ENCODE peak calls at places on chromosome 6, in eight cellular contexts. One of them, this sample, is unnamed. For H3K4me1 and H3K9me3, the result is how much of the 10 kb centered on the place peaks cover.

GRCh38 chr6:126127662-126128061 is 141.3 kb downstream of the TRMT11 start:
- DNase-seq in cardiac muscle cell: no peak
- DNase-seq in colonic mucosa: no peak
- DNase-seq in BE2C: no peak
- DNase-seq in IMR-90: no peak
- DNase-seq in astrocyte: no peak
- DNase-seq in breast epithelium: no peak
- DNase-seq in effector memory CD4-positive, alpha-beta T cell: no peak
- DNase-seq in this sample: no peak

GRCh38 chr6:145783796-145784195 is 30.8 kb downstream of the FBXO30 start:
- DNase-seq in astrocyte: no peak
- DNase-seq in BE2C: no peak
- DNase-seq in breast epithelium: no peak
- DNase-seq in colonic mucosa: no peak
- DNase-seq in cardiac muscle cell: no peak
- DNase-seq in IMR-90: no peak
- DNase-seq in effector memory CD4-positive, alpha-beta T cell: no peak
- DNase-seq in this sample: no peak

GRCh38 chr6:103783344-103783743 is 1076.4 kb downstream of the HACE1 start:
- DNase-seq in colonic mucosa: no peak
- DNase-seq in cardiac muscle cell: peak
- DNase-seq in IMR-90: no peak
- DNase-seq in BE2C: peak
- DNase-seq in breast epithelium: no peak
- DNase-seq in effector memory CD4-positive, alpha-beta T cell: no peak
- DNase-seq in astrocyte: no peak
- DNase-seq in this sample: no peak

GRCh38 chr6:8683204-8683603 is 247.9 kb upstream of the SLC35B3 start:
- DNase-seq in breast epithelium: no peak
- DNase-seq in astrocyte: no peak
- DNase-seq in IMR-90: no peak
- DNase-seq in colonic mucosa: no peak
- DNase-seq in effector memory CD4-positive, alpha-beta T cell: no peak
- DNase-seq in BE2C: no peak
- DNase-seq in cardiac muscle cell: no peak
- DNase-seq in this sample: no peak

GRCh38 chr6:39937686-39938333 is 3.5 kb upstream of the MOCS1 start:
- DNase-seq in IMR-90: no peak
- DNase-seq in astrocyte: no peak
- DNase-seq in breast epithelium: no peak
- DNase-seq in cardiac muscle cell: no peak
- DNase-seq in colonic mucosa: peak
- DNase-seq in BE2C: no peak
- DNase-seq in effector memory CD4-positive, alpha-beta T cell: no peak
- DNase-seq in this sample: no peak

GRCh38 chr6:135475292-135475886 is 22.2 kb downstream of the AHI1 start:
- DNase-seq in cardiac muscle cell: no peak
- DNase-seq in breast epithelium: no peak
- DNase-seq in IMR-90: peak
- DNase-seq in effector memory CD4-positive, alpha-beta T cell: no peak
- DNase-seq in BE2C: no peak
- DNase-seq in colonic mucosa: no peak
- DNase-seq in astrocyte: no peak
- DNase-seq in this sample: no peak

GRCh38 chr6:145096846-145097245 is 638.5 kb downstream of the EPM2A start:
- DNase-seq in effector memory CD4-positive, alpha-beta T cell: no peak
- DNase-seq in astrocyte: no peak
- DNase-seq in BE2C: no peak
- DNase-seq in colonic mucosa: no peak
- DNase-seq in breast epithelium: no peak
- DNase-seq in IMR-90: no peak
- DNase-seq in cardiac muscle cell: no peak
- DNase-seq in this sample: no peak

GRCh38 chr6:43944908-43945777 is 175.1 kb downstream of the VEGFA start:
- DNase-seq in colonic mucosa: no peak
- DNase-seq in breast epithelium: no peak
- DNase-seq in BE2C: no peak
- DNase-seq in cardiac muscle cell: no peak
- DNase-seq in effector memory CD4-positive, alpha-beta T cell: no peak
- DNase-seq in astrocyte: peak
- DNase-seq in IMR-90: no peak
- DNase-seq in this sample: no peak

GRCh38 chr6:44664716-44665115 is 277.2 kb downstream of the CDC5L start:
- DNase-seq in IMR-90: peak
- DNase-seq in breast epithelium: no peak
- DNase-seq in BE2C: peak
- DNase-seq in effector memory CD4-positive, alpha-beta T cell: no peak
- DNase-seq in astrocyte: peak
- DNase-seq in colonic mucosa: no peak
- DNase-seq in cardiac muscle cell: no peak
- DNase-seq in this sample: no peak

GRCh38 chr6:108741346-108741989 is 106.8 kb upstream of the ARMC2 start:
- DNase-seq in IMR-90: no peak
- DNase-seq in BE2C: no peak
- DNase-seq in cardiac muscle cell: no peak
- DNase-seq in colonic mucosa: no peak
- DNase-seq in breast epithelium: no peak
- DNase-seq in effector memory CD4-positive, alpha-beta T cell: no peak
- DNase-seq in astrocyte: no peak
- DNase-seq in this sample: no peak

GRCh38 chr6:108737594-108738546 is 110.4 kb upstream of the ARMC2 start:
- DNase-seq in IMR-90: peak
- DNase-seq in colonic mucosa: no peak
- DNase-seq in cardiac muscle cell: no peak
- DNase-seq in effector memory CD4-positive, alpha-beta T cell: no peak
- DNase-seq in astrocyte: peak
- DNase-seq in breast epithelium: no peak
- DNase-seq in BE2C: peak
- DNase-seq in this sample: peak

GRCh38 chr6:108736832-108737231 is 111.4 kb upstream of the ARMC2 start:
- DNase-seq in colonic mucosa: no peak
- DNase-seq in breast epithelium: no peak
- DNase-seq in BE2C: no peak
- DNase-seq in cardiac muscle cell: no peak
- DNase-seq in effector memory CD4-positive, alpha-beta T cell: no peak
- DNase-seq in astrocyte: peak
- DNase-seq in IMR-90: peak
- DNase-seq in this sample: peak

GRCh38 chr6:108739496-108740330 is 108.5 kb upstream of the ARMC2 start:
- DNase-seq in breast epithelium: no peak
- DNase-seq in colonic mucosa: no peak
- DNase-seq in cardiac muscle cell: no peak
- DNase-seq in astrocyte: peak
- DNase-seq in IMR-90: no peak
- DNase-seq in effector memory CD4-positive, alpha-beta T cell: no peak
- DNase-seq in BE2C: no peak
- DNase-seq in this sample: no peak

GRCh38 chr6:108738684-108739406 is 109.4 kb upstream of the ARMC2 start:
- DNase-seq in BE2C: no peak
- DNase-seq in breast epithelium: no peak
- DNase-seq in cardiac muscle cell: no peak
- DNase-seq in effector memory CD4-positive, alpha-beta T cell: no peak
- DNase-seq in IMR-90: no peak
- DNase-seq in astrocyte: no peak
- DNase-seq in colonic mucosa: peak
- DNase-seq in this sample: no peak
- H3K4me1 ChIP-seq in BE2C: under half
- H3K4me1 ChIP-seq in breast epithelium: under half
- H3K4me1 ChIP-seq in cardiac muscle cell: under half
- H3K4me1 ChIP-seq in effector memory CD4-positive, alpha-beta T cell: under half
- H3K4me1 ChIP-seq in IMR-90: under half
- H3K4me1 ChIP-seq in astrocyte: under half
- H3K4me1 ChIP-seq in colonic mucosa: under half
- H3K4me1 ChIP-seq in this sample: under half

GRCh38 chr6:134101479-134101878 is 49.1 kb upstream of the SLC2A12 start:
- DNase-seq in IMR-90: no peak
- DNase-seq in cardiac muscle cell: no peak
- DNase-seq in astrocyte: no peak
- DNase-seq in breast epithelium: no peak
- DNase-seq in colonic mucosa: no peak
- DNase-seq in BE2C: no peak
- DNase-seq in effector memory CD4-positive, alpha-beta T cell: no peak
- DNase-seq in this sample: no peak

GRCh38 chr6:134105903-134106302 is 53.5 kb upstream of the SLC2A12 start:
- DNase-seq in astrocyte: no peak
- DNase-seq in IMR-90: no peak
- DNase-seq in cardiac muscle cell: no peak
- DNase-seq in breast epithelium: no peak
- DNase-seq in BE2C: no peak
- DNase-seq in colonic mucosa: no peak
- DNase-seq in effector memory CD4-positive, alpha-beta T cell: no peak
- DNase-seq in this sample: no peak

GRCh38 chr6:134099770-134100169 is 47.3 kb upstream of the SLC2A12 start:
- DNase-seq in cardiac muscle cell: no peak
- DNase-seq in effector memory CD4-positive, alpha-beta T cell: no peak
- DNase-seq in colonic mucosa: no peak
- DNase-seq in BE2C: no peak
- DNase-seq in astrocyte: no peak
- DNase-seq in breast epithelium: no peak
- DNase-seq in IMR-90: no peak
- DNase-seq in this sample: no peak

GRCh38 chr6:134106702-134107101 is 54.3 kb upstream of the SLC2A12 start:
- DNase-seq in BE2C: no peak
- DNase-seq in astrocyte: no peak
- DNase-seq in breast epithelium: no peak
- DNase-seq in cardiac muscle cell: no peak
- DNase-seq in IMR-90: peak
- DNase-seq in effector memory CD4-positive, alpha-beta T cell: no peak
- DNase-seq in colonic mucosa: no peak
- DNase-seq in this sample: no peak

DNA sequence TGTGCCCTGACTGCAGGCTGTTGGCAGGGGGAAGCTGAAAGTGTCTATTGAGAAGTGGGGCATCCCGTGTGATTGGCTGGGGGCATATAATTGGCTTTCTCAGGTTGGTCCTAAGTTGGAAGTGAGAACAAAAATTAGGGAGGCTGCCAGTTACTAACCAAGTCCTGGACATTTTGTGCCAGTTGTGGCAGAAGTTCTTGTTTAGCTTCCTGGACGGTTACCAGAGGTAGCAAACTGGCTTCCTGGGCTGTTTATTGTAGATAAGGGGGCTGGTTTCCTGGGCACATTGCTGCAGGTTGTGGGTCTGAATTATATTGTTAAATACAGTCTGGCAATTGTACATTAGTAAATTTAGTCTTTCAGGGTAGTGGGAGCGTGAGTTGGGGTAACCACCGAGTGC is 50.6 kb upstream of the SLC2A12 start:
- DNase-seq in breast epithelium: no peak
- DNase-seq in colonic mucosa: no peak
- DNase-seq in IMR-90: no peak
- DNase-seq in cardiac muscle cell: no peak
- DNase-seq in BE2C: no peak
- DNase-seq in astrocyte: no peak
- DNase-seq in effector memory CD4-positive, alpha-beta T cell: no peak
- DNase-seq in this sample: no peak
- H3K9me3 ChIP-seq in breast epithelium: under half
- H3K9me3 ChIP-seq in colonic mucosa: under half
- H3K9me3 ChIP-seq in IMR-90: under half
- H3K9me3 ChIP-seq in cardiac muscle cell: under half
- H3K9me3 ChIP-seq in BE2C: under half
- H3K9me3 ChIP-seq in astrocyte: under half
- H3K9me3 ChIP-seq in effector memory CD4-positive, alpha-beta T cell: under half
- H3K9me3 ChIP-seq in this sample: under half

GRCh38 chr6:5219292-5219691 is 41.5 kb downstream of the LYRM4 start:
- DNase-seq in cardiac muscle cell: no peak
- DNase-seq in astrocyte: no peak
- DNase-seq in colonic mucosa: no peak
- DNase-seq in BE2C: no peak
- DNase-seq in effector memory CD4-positive, alpha-beta T cell: no peak
- DNase-seq in breast epithelium: no peak
- DNase-seq in IMR-90: no peak
- DNase-seq in this sample: no peak
- H3K4me3 ChIP-seq in cardiac muscle cell: no peak
- H3K4me3 ChIP-seq in astrocyte: no peak
- H3K4me3 ChIP-seq in colonic mucosa: no peak
- H3K4me3 ChIP-seq in BE2C: no peak
- H3K4me3 ChIP-seq in effector memory CD4-positive, alpha-beta T cell: no peak
- H3K4me3 ChIP-seq in breast epithelium: no peak
- H3K4me3 ChIP-seq in IMR-90: no peak
- H3K4me3 ChIP-seq in this sample: no peak

GRCh38 chr6:35262596-35262995 is 3.1 kb downstream of the ZNF76 start:
- DNase-seq in IMR-90: peak
- DNase-seq in effector memory CD4-positive, alpha-beta T cell: no peak
- DNase-seq in colonic mucosa: no peak
- DNase-seq in BE2C: no peak
- DNase-seq in breast epithelium: no peak
- DNase-seq in cardiac muscle cell: no peak
- DNase-seq in astrocyte: no peak
- DNase-seq in this sample: no peak

GRCh38 chr6:35259946-35260626 is 551 bp downstream of the ZNF76 start:
- DNase-seq in IMR-90: peak
- DNase-seq in breast epithelium: peak
- DNase-seq in BE2C: no peak
- DNase-seq in effector memory CD4-positive, alpha-beta T cell: peak
- DNase-seq in colonic mucosa: peak
- DNase-seq in cardiac muscle cell: peak
- DNase-seq in astrocyte: no peak
- DNase-seq in this sample: peak

GRCh38 chr6:35258858-35259193 is 709 bp upstream of the ZNF76 start:
- DNase-seq in IMR-90: peak
- DNase-seq in effector memory CD4-positive, alpha-beta T cell: no peak
- DNase-seq in breast epithelium: no peak
- DNase-seq in astrocyte: peak
- DNase-seq in colonic mucosa: no peak
- DNase-seq in BE2C: peak
- DNase-seq in cardiac muscle cell: peak
- DNase-seq in this sample: no peak

GRCh38 chr6:35259194-35259945 is at the start of gene ZNF76:
- DNase-seq in colonic mucosa: peak
- DNase-seq in breast epithelium: peak
- DNase-seq in astrocyte: peak
- DNase-seq in effector memory CD4-positive, alpha-beta T cell: peak
- DNase-seq in cardiac muscle cell: peak
- DNase-seq in IMR-90: peak
- DNase-seq in BE2C: peak
- DNase-seq in this sample: peak

GRCh38 chr6:35260642-35261570 is 1.4 kb downstream of the ZNF76 start:
- DNase-seq in colonic mucosa: no peak
- DNase-seq in effector memory CD4-positive, alpha-beta T cell: no peak
- DNase-seq in astrocyte: no peak
- DNase-seq in IMR-90: no peak
- DNase-seq in breast epithelium: no peak
- DNase-seq in cardiac muscle cell: no peak
- DNase-seq in BE2C: no peak
- DNase-seq in this sample: no peak
- H3K4me1 ChIP-seq in colonic mucosa: under half
- H3K4me1 ChIP-seq in effector memory CD4-positive, alpha-beta T cell: under half
- H3K4me1 ChIP-seq in astrocyte: under half
- H3K4me1 ChIP-seq in IMR-90: under half
- H3K4me1 ChIP-seq in breast epithelium: under half
- H3K4me1 ChIP-seq in cardiac muscle cell: under half
- H3K4me1 ChIP-seq in BE2C: under half
- H3K4me1 ChIP-seq in this sample: under half

DNA sequence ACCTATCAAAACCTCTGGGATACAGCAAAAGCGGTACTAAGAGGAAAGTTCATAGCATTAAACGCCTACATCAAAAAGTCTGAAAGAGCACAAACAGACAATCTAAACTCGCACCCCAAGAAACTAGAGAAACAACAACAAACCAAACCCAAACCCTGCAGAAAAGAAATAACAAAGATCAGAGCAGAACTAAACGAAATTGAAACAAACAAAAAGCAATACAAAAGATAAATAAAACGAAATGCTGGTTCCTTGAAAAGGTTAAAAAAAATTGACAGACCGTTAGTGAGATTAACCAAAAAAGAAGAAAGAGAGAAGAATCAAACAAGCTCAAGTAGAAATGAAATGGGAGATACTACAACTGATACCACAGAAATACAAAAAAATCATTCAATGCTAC is 302.3 kb downstream of the RNGTT start:
- DNase-seq in breast epithelium: no peak
- DNase-seq in cardiac muscle cell: no peak
- DNase-seq in IMR-90: no peak
- DNase-seq in effector memory CD4-positive, alpha-beta T cell: no peak
- DNase-seq in colonic mucosa: no peak
- DNase-seq in astrocyte: no peak
- DNase-seq in BE2C: no peak
- DNase-seq in this sample: no peak
- H3K9me3 ChIP-seq in breast epithelium: under half
- H3K9me3 ChIP-seq in cardiac muscle cell: under half
- H3K9me3 ChIP-seq in IMR-90: under half
- H3K9me3 ChIP-seq in effector memory CD4-positive, alpha-beta T cell: under half
- H3K9me3 ChIP-seq in colonic mucosa: under half
- H3K9me3 ChIP-seq in astrocyte: under half
- H3K9me3 ChIP-seq in BE2C: under half
- H3K9me3 ChIP-seq in this sample: under half

This sample was measured in RWPE2.